ENCODE peak calls at places on chromosomes 6 and 20, in eight cellular contexts. B is GM12865, X is A549, C is type B pancreatic cell, M is erythroblast, O is NCI-H82, A is GM04504, R is cardiac fibroblast. J is an unnamed sample.

GRCh38 chr6:15479761-15480160 is 183.1 kb downstream of the DTNBP1 start:
- DNase-seq in X (no peak), C (no peak), B (no peak), O (no peak), R (peak), A (no peak), M (no peak), J (no peak)

GRCh38 chr6:1554241-1554880 is 55.4 kb upstream of the FOXC1 start:
- DNase-seq in C (no peak), B (peak), O (peak), M (no peak), R (no peak), A (no peak), X (peak), J (no peak)

GRCh38 chr20:44461803-44462174 is 13.9 kb upstream of the TTPAL start:
- DNase-seq in A (no peak), R (no peak), O (no peak), X (no peak), C (no peak), M (no peak), B (no peak), J (no peak)

GRCh38 chr20:40704828-40705227 is 15.8 kb upstream of the MAFB start:
- DNase-seq in C (no peak), O (no peak), M (no peak), R (no peak), A (no peak), B (no peak), X (no peak), J (no peak)

GRCh38 chr6:149138093-149138492 is 179.4 kb upstream of the TAB2 start:
- DNase-seq in M (no peak), X (no peak), O (no peak), B (no peak), R (no peak), C (no peak), A (no peak), J (no peak)

GRCh38 chr20:32252189-32252588 is 25.3 kb upstream of the KIF3B start:
- DNase-seq in C (no peak), A (no peak), X (no peak), R (no peak), B (peak), M (no peak), O (no peak), J (no peak)

GRCh38 chr6:42104095-42104806 is 38.2 kb downstream of the C6orf132 start:
- DNase-seq in B (peak), R (peak), M (peak), O (no peak), C (no peak), X (no peak), A (no peak), J (no peak)

GRCh38 chr6:31865205-31866118 is 2.8 kb upstream of the NEU1 start:
- DNase-seq in X (no peak), C (no peak), O (no peak), M (no peak), B (no peak), R (no peak), A (no peak), J (no peak)

GRCh38 chr6:45590225-45590624 is 212.5 kb upstream of the SUPT3H start:
- DNase-seq in R (peak), A (peak), O (no peak), B (no peak), X (no peak), C (no peak), M (no peak), J (no peak)

GRCh38 chr6:93859964-93860363 is 440.6 kb upstream of the EPHA7 start:
- DNase-seq in O (no peak), X (no peak), A (no peak), R (no peak), B (no peak), C (no peak), M (no peak), J (no peak)

GRCh38 chr6:140858381-140858971 is 1274.2 kb upstream of the GJE1 start:
- DNase-seq in O (no peak), A (no peak), C (no peak), X (no peak), M (no peak), R (no peak), B (peak), J (no peak)

GRCh38 chr20:63701051-63701328 is 4.5 kb downstream of the TNFRSF6B start:
- DNase-seq in C (no peak), O (no peak), B (no peak), M (no peak), X (no peak), A (no peak), R (no peak), J (no peak)

GRCh38 chr20:39358052-39358451 is 395.9 kb downstream of the DHX35 start:
- DNase-seq in A (no peak), M (no peak), X (no peak), C (no peak), O (no peak), R (no peak), B (peak), J (no peak)

GRCh38 chr6:163226836-163227485 is 187.6 kb upstream of the QKI start:
- DNase-seq in R (no peak), C (no peak), X (no peak), A (no peak), M (no peak), B (no peak), O (no peak), J (no peak)

GRCh38 chr6:75098709-75099108 is 107.1 kb downstream of the COL12A1 start:
- DNase-seq in B (no peak), R (peak), M (no peak), A (peak), X (peak), C (no peak), O (no peak), J (no peak)

GRCh38 chr20:56964886-56965285 is 301.6 kb downstream of the BMP7 start:
- DNase-seq in R (no peak), A (no peak), B (no peak), X (no peak), C (no peak), O (no peak), M (no peak), J (no peak)

GRCh38 chr20:36862857-36863668 is 12.9 kb upstream of the TLDC2 start:
- DNase-seq in M (peak), C (no peak), O (no peak), X (no peak), A (no peak), B (no peak), R (no peak), J (no peak)

GRCh38 chr6:106300944-106301343 is 24.6 kb downstream of the ATG5 start:
- DNase-seq in C (no peak), R (peak), X (peak), A (peak), M (peak), B (peak), O (peak), J (peak)

GRCh38 chr6:162713926-162714759 is 13.4 kb downstream of the PRKN start:
- DNase-seq in R (no peak), B (no peak), O (peak), C (no peak), A (no peak), M (no peak), X (no peak), J (no peak)

GRCh38 chr6:142874676-142875075 is 70.3 kb downstream of the HIVEP2 start:
- DNase-seq in X (no peak), A (no peak), C (no peak), R (no peak), B (no peak), M (no peak), O (no peak), J (no peak)

GRCh38 chr6:147430811-147431210 is 77.7 kb upstream of the SAMD5 start:
- DNase-seq in M (no peak), R (no peak), C (no peak), A (no peak), B (no peak), X (no peak), O (no peak), J (no peak)

GRCh38 chr20:17684077-17684888 is 2.2 kb upstream of the RRBP1 start:
- DNase-seq in R (no peak), B (no peak), M (no peak), A (no peak), O (no peak), X (no peak), C (no peak), J (no peak)

GRCh38 chr6:50958148-50958547 is 139.5 kb downstream of the TFAP2B start:
- DNase-seq in B (no peak), R (no peak), M (no peak), A (no peak), C (no peak), O (no peak), X (no peak), J (no peak)

GRCh38 chr6:64224819-64225218 is 589.2 kb downstream of the PHF3 start:
- DNase-seq in R (peak), C (no peak), X (no peak), M (no peak), A (no peak), B (no peak), O (peak), J (peak)

J was measured in NCI-H2171 treated with DMSO at 0.1 percent for 48 hours.